ENCODE peak calls at places on chromosomes 2 and 18, in seven cellular contexts. One of them, this sample, is unnamed.

GRCh38 chr2:3075941-3076340 is 301.7 kb downstream of the EIPR1 start:
- DNase-seq in Calu3: no peak
- DNase-seq in right cardiac atrium: no peak
- DNase-seq in HuH-7.5: no peak
- DNase-seq in psoas muscle: no peak
- DNase-seq in LoVo: no peak
- DNase-seq in stimulated activated naive CD8-positive, alpha-beta T cell treated with anti-CD3 and anti-CD28 coated beads, Interleukin-15, amount 100 ng/mL, for 72 hours: no peak
- DNase-seq in this sample: no peak

GRCh38 chr2:207530160-207531023 is 630 bp downstream of the CREB1 start:
- DNase-seq in Calu3: peak
- DNase-seq in right cardiac atrium: peak
- DNase-seq in HuH-7.5: peak
- DNase-seq in psoas muscle: peak
- DNase-seq in LoVo: peak
- DNase-seq in stimulated activated naive CD8-positive, alpha-beta T cell treated with anti-CD3 and anti-CD28 coated beads, Interleukin-15, amount 100 ng/mL, for 72 hours: peak
- DNase-seq in this sample: peak

GRCh38 chr18:48953096-48953706 is 2.4 kb upstream of the SMAD7 start:
- DNase-seq in Calu3: no peak
- DNase-seq in right cardiac atrium: no peak
- DNase-seq in HuH-7.5: no peak
- DNase-seq in psoas muscle: no peak
- DNase-seq in LoVo: no peak
- DNase-seq in stimulated activated naive CD8-positive, alpha-beta T cell treated with anti-CD3 and anti-CD28 coated beads, Interleukin-15, amount 100 ng/mL, for 72 hours: no peak
- DNase-seq in this sample: no peak

GRCh38 chr2:58240595-58240937 is 559 bp downstream of the FANCL start:
- DNase-seq in Calu3: no peak
- DNase-seq in right cardiac atrium: no peak
- DNase-seq in HuH-7.5: no peak
- DNase-seq in psoas muscle: no peak
- DNase-seq in LoVo: peak
- DNase-seq in stimulated activated naive CD8-positive, alpha-beta T cell treated with anti-CD3 and anti-CD28 coated beads, Interleukin-15, amount 100 ng/mL, for 72 hours: no peak
- DNase-seq in this sample: no peak

GRCh38 chr2:241914542-241914941 is 45.0 kb downstream of the RTP5 start:
- DNase-seq in Calu3: no peak
- DNase-seq in right cardiac atrium: no peak
- DNase-seq in HuH-7.5: no peak
- DNase-seq in psoas muscle: no peak
- DNase-seq in LoVo: no peak
- DNase-seq in stimulated activated naive CD8-positive, alpha-beta T cell treated with anti-CD3 and anti-CD28 coated beads, Interleukin-15, amount 100 ng/mL, for 72 hours: no peak
- DNase-seq in this sample: no peak

GRCh38 chr2:186575856-186576255 is 14.0 kb upstream of the ITGAV start:
- DNase-seq in Calu3: no peak
- DNase-seq in right cardiac atrium: no peak
- DNase-seq in HuH-7.5: no peak
- DNase-seq in psoas muscle: no peak
- DNase-seq in LoVo: no peak
- DNase-seq in stimulated activated naive CD8-positive, alpha-beta T cell treated with anti-CD3 and anti-CD28 coated beads, Interleukin-15, amount 100 ng/mL, for 72 hours: no peak
- DNase-seq in this sample: no peak

GRCh38 chr2:143575340-143575739 is 446.1 kb downstream of the ARHGAP15 start:
- DNase-seq in Calu3: peak
- DNase-seq in right cardiac atrium: no peak
- DNase-seq in HuH-7.5: peak
- DNase-seq in psoas muscle: no peak
- DNase-seq in LoVo: no peak
- DNase-seq in stimulated activated naive CD8-positive, alpha-beta T cell treated with anti-CD3 and anti-CD28 coated beads, Interleukin-15, amount 100 ng/mL, for 72 hours: no peak
- DNase-seq in this sample: peak

GRCh38 chr2:147173186-147173575 is 671.6 kb upstream of the ACVR2A start:
- DNase-seq in Calu3: peak
- DNase-seq in right cardiac atrium: no peak
- DNase-seq in HuH-7.5: peak
- DNase-seq in psoas muscle: no peak
- DNase-seq in LoVo: no peak
- DNase-seq in stimulated activated naive CD8-positive, alpha-beta T cell treated with anti-CD3 and anti-CD28 coated beads, Interleukin-15, amount 100 ng/mL, for 72 hours: no peak
- DNase-seq in this sample: peak

GRCh38 chr2:216555274-216555673 is 56.6 kb downstream of the RPL37A start:
- DNase-seq in Calu3: peak
- DNase-seq in right cardiac atrium: peak
- DNase-seq in HuH-7.5: no peak
- DNase-seq in psoas muscle: peak
- DNase-seq in LoVo: peak
- DNase-seq in stimulated activated naive CD8-positive, alpha-beta T cell treated with anti-CD3 and anti-CD28 coated beads, Interleukin-15, amount 100 ng/mL, for 72 hours: no peak
- DNase-seq in this sample: no peak

GRCh38 chr2:237540823-237541222 is 25.6 kb upstream of the PRLH start:
- DNase-seq in Calu3: no peak
- DNase-seq in right cardiac atrium: peak
- DNase-seq in HuH-7.5: no peak
- DNase-seq in psoas muscle: peak
- DNase-seq in LoVo: peak
- DNase-seq in stimulated activated naive CD8-positive, alpha-beta T cell treated with anti-CD3 and anti-CD28 coated beads, Interleukin-15, amount 100 ng/mL, for 72 hours: no peak
- DNase-seq in this sample: peak

GRCh38 chr2:96551605-96552283 is 15.2 kb downstream of the ARID5A start:
- DNase-seq in Calu3: no peak
- DNase-seq in right cardiac atrium: no peak
- DNase-seq in HuH-7.5: no peak
- DNase-seq in psoas muscle: no peak
- DNase-seq in LoVo: no peak
- DNase-seq in stimulated activated naive CD8-positive, alpha-beta T cell treated with anti-CD3 and anti-CD28 coated beads, Interleukin-15, amount 100 ng/mL, for 72 hours: no peak
- DNase-seq in this sample: no peak

GRCh38 chr2:104766683-104767082 is 87.2 kb upstream of the POU3F3 start:
- DNase-seq in Calu3: no peak
- DNase-seq in right cardiac atrium: no peak
- DNase-seq in HuH-7.5: no peak
- DNase-seq in psoas muscle: no peak
- DNase-seq in LoVo: no peak
- DNase-seq in stimulated activated naive CD8-positive, alpha-beta T cell treated with anti-CD3 and anti-CD28 coated beads, Interleukin-15, amount 100 ng/mL, for 72 hours: no peak
- DNase-seq in this sample: no peak